ENCODE peak calls at places on chromosomes 11 and 22, in four cellular contexts. One of them, this sample, is unnamed.

GRCh38 chr11:48043998-48044512 is 63.7 kb downstream of the PTPRJ start:
- DNase-seq in H1: no peak
- DNase-seq in IMR-90: no peak
- DNase-seq in H9: no peak
- DNase-seq in this sample: no peak

GRCh38 chr22:36457688-36458450 is 23.6 kb downstream of the TXN2 start:
- DNase-seq in IMR-90: no peak
- DNase-seq in H1: peak; percentile 55
- DNase-seq in H9: peak; percentile 58
- DNase-seq in this sample: no peak

GRCh38 chr11:38089728-38090127 is 1491.7 kb upstream of the RAG2 start:
- DNase-seq in H9: no peak
- DNase-seq in H1: no peak
- DNase-seq in IMR-90: no peak
- DNase-seq in this sample: peak; percentile 69

GRCh38 chr22:49951001-49951677 is 9.4 kb upstream of the PIM3 start:
- DNase-seq in H1: no peak
- DNase-seq in IMR-90: peak; percentile 64
- DNase-seq in H9: peak; percentile 38
- DNase-seq in this sample: no peak

GRCh38 chr11:69166186-69167115 is 10.7 kb downstream of the SMIM38 start:
- DNase-seq in H9: peak; percentile 66
- DNase-seq in IMR-90: peak; percentile 93
- DNase-seq in H1: no peak
- DNase-seq in this sample: peak; percentile 93

GRCh38 chr22:32226236-32227119 is 21.6 kb upstream of the RFPL2 start:
- DNase-seq in H9: no peak
- DNase-seq in H1: no peak
- DNase-seq in IMR-90: no peak
- DNase-seq in this sample: no peak

GRCh38 chr11:9820260-9820659 is 156.4 kb downstream of the SWAP70 start:
- DNase-seq in H9: no peak
- DNase-seq in IMR-90: no peak
- DNase-seq in H1: no peak
- DNase-seq in this sample: peak; percentile 74

GRCh38 chr11:124194696-124195418 is 11.7 kb downstream of the OR10D3 start:
- DNase-seq in IMR-90: peak; percentile 58
- DNase-seq in H9: peak; percentile 57
- DNase-seq in H1: peak; percentile 67
- DNase-seq in this sample: peak; percentile 77

GRCh38 chr22:37278261-37278660 is 4.0 kb upstream of the CYTH4 start:
- DNase-seq in H1: no peak
- DNase-seq in H9: no peak
- DNase-seq in IMR-90: no peak
- DNase-seq in this sample: no peak

GRCh38 chr22:28855355-28856094 is 27.8 kb upstream of the ZNRF3 start:
- DNase-seq in H1: peak; percentile 66
- DNase-seq in H9: peak; percentile 63
- DNase-seq in IMR-90: peak; percentile 78
- DNase-seq in this sample: peak; percentile 81

GRCh38 chr11:107301886-107302285 is 155.7 kb downstream of the CWF19L2 start:
- DNase-seq in IMR-90: no peak
- DNase-seq in H9: no peak
- DNase-seq in H1: no peak
- DNase-seq in this sample: peak; percentile 86

GRCh38 chr11:106231591-106231990 is 154.1 kb downstream of the AASDHPPT start:
- DNase-seq in IMR-90: peak; percentile 13
- DNase-seq in H9: no peak
- DNase-seq in H1: no peak
- DNase-seq in this sample: no peak

GRCh38 chr11:130148927-130149326 is 10.7 kb upstream of the ST14 start:
- DNase-seq in H9: no peak
- DNase-seq in H1: no peak
- DNase-seq in IMR-90: no peak
- DNase-seq in this sample: no peak

GRCh38 chr11:131977854-131978253 is 607.4 kb downstream of the NTM start:
- DNase-seq in H9: peak; percentile 33
- DNase-seq in H1: no peak
- DNase-seq in IMR-90: peak; percentile 77
- DNase-seq in this sample: peak; percentile 86

GRCh38 chr11:111336582-111337256 is 38.4 kb downstream of the POU2AF3 start:
- DNase-seq in H9: peak; percentile 50
- DNase-seq in H1: no peak
- DNase-seq in IMR-90: peak; percentile 61
- DNase-seq in this sample: peak; percentile 77

GRCh38 chr11:26201411-26201810 is 130.5 kb upstream of the ANO3 start:
- DNase-seq in IMR-90: peak; percentile 88
- DNase-seq in H9: no peak
- DNase-seq in H1: no peak
- DNase-seq in this sample: no peak

GRCh38 chr22:44329179-44329796 is 16.5 kb upstream of the SHISAL1 start:
- DNase-seq in H9: no peak
- DNase-seq in IMR-90: peak; percentile 27
- DNase-seq in H1: no peak
- DNase-seq in this sample: no peak

GRCh38 chr11:22725079-22725478 is 58.7 kb downstream of the GAS2 start:
- DNase-seq in H9: no peak
- DNase-seq in H1: no peak
- DNase-seq in IMR-90: peak; percentile 1
- DNase-seq in this sample: no peak

GRCh38 chr11:22728600-22729394 is 62.4 kb downstream of the GAS2 start:
- DNase-seq in H9: no peak
- DNase-seq in H1: no peak
- DNase-seq in IMR-90: no peak
- DNase-seq in this sample: no peak

GRCh38 chr11:22723257-22723656 is 56.8 kb downstream of the GAS2 start:
- DNase-seq in IMR-90: no peak
- DNase-seq in H1: no peak
- DNase-seq in H9: no peak
- DNase-seq in this sample: no peak
- H4K5ac ChIP-seq in IMR-90: no peak overlapping the region
- H4K5ac ChIP-seq in H1: no peak overlapping the region
- H4K5ac ChIP-seq in H9: no peak overlapping the region
- H4K5ac ChIP-seq in this sample: no peak overlapping the region

GRCh38 chr11:31005202-31005601 is 364.3 kb downstream of the DCDC1 start:
- DNase-seq in IMR-90: no peak
- DNase-seq in H9: no peak
- DNase-seq in H1: no peak
- DNase-seq in this sample: no peak
- H4K5ac ChIP-seq in IMR-90: no peak overlapping the region
- H4K5ac ChIP-seq in H9: no peak overlapping the region
- H4K5ac ChIP-seq in H1: no peak overlapping the region
- H4K5ac ChIP-seq in this sample: no peak overlapping the region

GRCh38 chr11:44376423-44376822 is 66.5 kb upstream of the ALX4 start:
- DNase-seq in H9: no peak
- DNase-seq in H1: no peak
- DNase-seq in IMR-90: no peak
- DNase-seq in this sample: no peak
- H4K5ac ChIP-seq in H9: no peak overlapping the region
- H4K5ac ChIP-seq in H1: no peak overlapping the region
- H4K5ac ChIP-seq in IMR-90: no peak overlapping the region
- H4K5ac ChIP-seq in this sample: no peak overlapping the region

DNA sequence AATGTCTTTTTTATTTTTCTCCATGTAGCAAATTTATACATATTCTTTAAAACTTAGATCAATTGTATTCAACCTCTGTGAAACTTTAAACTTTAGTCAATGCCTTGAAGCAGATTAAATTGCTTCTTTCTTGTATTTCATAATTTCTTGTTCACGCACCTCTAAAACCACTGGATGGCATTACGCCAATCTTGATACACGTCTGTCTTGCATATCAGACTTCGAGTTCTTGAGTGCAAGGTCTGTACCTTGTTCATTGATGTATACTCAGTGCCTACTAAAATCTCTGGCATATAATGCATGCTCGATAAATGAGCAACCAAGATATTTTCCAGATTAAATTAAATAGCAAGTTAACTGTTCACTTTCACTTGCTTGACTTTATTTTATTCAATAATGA is 236.8 kb downstream of the CASP12 start:
- DNase-seq in IMR-90: no peak
- DNase-seq in H1: no peak
- DNase-seq in H9: no peak
- DNase-seq in this sample: no peak
- H4K5ac ChIP-seq in IMR-90: no peak overlapping the region
- H4K5ac ChIP-seq in H1: no peak overlapping the region
- H4K5ac ChIP-seq in H9: no peak overlapping the region
- H4K5ac ChIP-seq in this sample: no peak overlapping the region

GRCh38 chr11:74694536-74694935 is 36.7 kb downstream of the CHRDL2 start:
- DNase-seq in H9: no peak
- DNase-seq in H1: no peak
- DNase-seq in IMR-90: no peak
- DNase-seq in this sample: no peak
- H4K5ac ChIP-seq in H9: no peak overlapping the region
- H4K5ac ChIP-seq in H1: no peak overlapping the region
- H4K5ac ChIP-seq in IMR-90: peak overlapping the region; percentile 53
- H4K5ac ChIP-seq in this sample: no peak overlapping the region